ENCODE peak calls at places on chromosomes 2 and 18, in seven cellular contexts. G, P, N, C, A, T and Q are unnamed samples.

GRCh38 chr2:26000561-26001211 is 18.4 kb upstream of the KIF3C start:
- DNase-seq in C (no peak), G (no peak), A (no peak), N (no peak), T (no peak), P (no peak), Q (no peak)

GRCh38 chr2:212609499-212609898 is 70.9 kb upstream of the ERBB4 start:
- DNase-seq in G (no peak), T (no peak), P (no peak), A (no peak), N (no peak), C (no peak), Q (no peak)

GRCh38 chr2:105376789-105377231 is 22.0 kb downstream of the FHL2 start:
- DNase-seq in A (no peak), P (peak; percentile 59), C (no peak), N (peak; percentile 85), G (no peak), T (peak; percentile 92), Q (peak; percentile 90)

GRCh38 chr2:37000273-37000780 is 34.0 kb upstream of the STRN start:
- DNase-seq in T (peak; percentile 32), A (no peak), P (no peak), N (no peak), C (no peak), G (no peak), Q (no peak)

GRCh38 chr2:187117483-187117882 is 268.5 kb upstream of the ZSWIM2 start:
- DNase-seq in T (no peak), N (peak; percentile 12), A (no peak), P (peak; percentile 70), G (peak; percentile 56), C (peak; percentile 38), Q (peak; percentile 26)

GRCh38 chr2:102761763-102762162 is at the start of gene TMEM182:
- DNase-seq in P (no peak), A (no peak), N (no peak), G (no peak), T (no peak), C (no peak), Q (no peak)

GRCh38 chr18:23529597-23529996 is 26.3 kb downstream of the RMC1 start:
- DNase-seq in N (peak; percentile 67), P (peak; percentile 83), G (no peak), T (peak; percentile 62), C (no peak), A (no peak), Q (peak; percentile 62)

GRCh38 chr2:156511803-156512202 is 75.6 kb downstream of the GPD2 start:
- DNase-seq in T (no peak), P (no peak), A (no peak), N (no peak), C (no peak), G (no peak), Q (no peak)

GRCh38 chr2:205730701-205731271 is 48.5 kb downstream of the NRP2 start:
- DNase-seq in A (no peak), T (peak; percentile 78), G (no peak), C (no peak), P (no peak), N (peak; percentile 79), Q (no peak)

GRCh38 chr2:235255716-235256115 is 238.1 kb upstream of the AGAP1 start:
- DNase-seq in P (no peak), T (no peak), G (no peak), N (peak; percentile 31), A (no peak), C (no peak), Q (no peak)

GRCh38 chr2:27489118-27489497 is 435 bp downstream of the IFT172 start:
- DNase-seq in A (no peak), G (no peak), P (peak; percentile 38), C (no peak), T (peak; percentile 21), N (peak; percentile 51), Q (peak; percentile 35)

GRCh38 chr18:70781860-70782453 is 493.1 kb downstream of the SOCS6 start:
- DNase-seq in C (peak; percentile 75), T (peak; percentile 1), G (peak; percentile 59), A (peak; percentile 86), N (no peak), P (peak; percentile 66), Q (peak; percentile 65)

GRCh38 chr2:177064417-177064816 is 148.2 kb upstream of the HNRNPA3 start:
- DNase-seq in P (peak; percentile 23), A (no peak), C (no peak), T (no peak), G (no peak), N (no peak), Q (no peak)

GRCh38 chr2:239292531-239292930 is 108.3 kb downstream of the HDAC4 start:
- DNase-seq in T (no peak), C (no peak), N (no peak), G (no peak), A (no peak), P (no peak), Q (no peak)

GRCh38 chr18:394997-395383 is 105.5 kb downstream of the COLEC12 start:
- DNase-seq in C (no peak), A (no peak), T (peak; percentile 75), G (no peak), N (peak; percentile 69), P (peak; percentile 77), Q (peak; percentile 42)

GRCh38 chr2:45739796-45740485 is 88.5 kb downstream of the PRKCE start:
- DNase-seq in T (no peak), C (no peak), P (no peak), A (no peak), N (no peak), G (no peak), Q (no peak)

GRCh38 chr2:101232770-101233169 is 19.9 kb upstream of the CNOT11 start:
- DNase-seq in N (no peak), P (no peak), A (no peak), T (no peak), C (no peak), G (no peak), Q (no peak)

GRCh38 chr2:5683471-5683870 is 8.7 kb upstream of the SOX11 start:
- DNase-seq in T (no peak), C (no peak), N (no peak), G (no peak), P (no peak), A (no peak), Q (no peak)
- H2AK5ac ChIP-seq in T (no peak overlapping the region), C (peak overlapping the region; percentile 50), N (no peak overlapping the region), G (no peak overlapping the region), P (no peak overlapping the region), A (no peak overlapping the region), Q (no peak overlapping the region)

DNA sequence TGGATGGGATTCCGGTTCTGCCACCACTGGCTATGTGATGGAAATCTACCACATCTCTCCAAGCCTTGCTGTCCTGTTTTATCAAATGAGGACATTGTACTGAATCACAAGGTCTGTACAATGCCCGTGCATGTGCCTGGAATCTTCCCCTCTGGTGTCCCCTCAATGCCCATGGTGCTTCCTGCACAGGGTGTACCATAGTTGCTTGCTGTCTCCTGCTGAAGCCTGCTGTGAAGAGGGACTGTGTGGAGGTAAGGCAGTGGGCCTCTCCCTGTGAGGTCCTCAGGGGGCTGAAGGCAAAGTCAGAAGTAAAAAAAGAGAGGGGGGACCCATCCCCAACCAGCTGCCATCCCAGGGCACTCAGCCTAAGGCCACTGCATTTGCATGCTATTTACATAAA is 9.2 kb upstream of the STEAP3 start:
- DNase-seq in T (no peak), A (no peak), C (no peak), N (no peak), P (no peak), G (no peak), Q (no peak)
- H2AK5ac ChIP-seq in T (no peak overlapping the region), A (peak overlapping the region; percentile 66), C (no peak overlapping the region), N (no peak overlapping the region), P (no peak overlapping the region), G (no peak overlapping the region), Q (no peak overlapping the region)

GRCh38 chr2:112155331-112156151 is 17.4 kb downstream of the FBLN7 start:
- DNase-seq in A (no peak), P (no peak), C (no peak), N (no peak), G (no peak), T (no peak), Q (no peak)
- H2AK5ac ChIP-seq in A (no peak overlapping the region), P (no peak overlapping the region), C (peak overlapping the region; percentile 99), N (peak overlapping the region; percentile 31), G (no peak overlapping the region), T (no peak overlapping the region), Q (peak overlapping the region; percentile 58)

DNA sequence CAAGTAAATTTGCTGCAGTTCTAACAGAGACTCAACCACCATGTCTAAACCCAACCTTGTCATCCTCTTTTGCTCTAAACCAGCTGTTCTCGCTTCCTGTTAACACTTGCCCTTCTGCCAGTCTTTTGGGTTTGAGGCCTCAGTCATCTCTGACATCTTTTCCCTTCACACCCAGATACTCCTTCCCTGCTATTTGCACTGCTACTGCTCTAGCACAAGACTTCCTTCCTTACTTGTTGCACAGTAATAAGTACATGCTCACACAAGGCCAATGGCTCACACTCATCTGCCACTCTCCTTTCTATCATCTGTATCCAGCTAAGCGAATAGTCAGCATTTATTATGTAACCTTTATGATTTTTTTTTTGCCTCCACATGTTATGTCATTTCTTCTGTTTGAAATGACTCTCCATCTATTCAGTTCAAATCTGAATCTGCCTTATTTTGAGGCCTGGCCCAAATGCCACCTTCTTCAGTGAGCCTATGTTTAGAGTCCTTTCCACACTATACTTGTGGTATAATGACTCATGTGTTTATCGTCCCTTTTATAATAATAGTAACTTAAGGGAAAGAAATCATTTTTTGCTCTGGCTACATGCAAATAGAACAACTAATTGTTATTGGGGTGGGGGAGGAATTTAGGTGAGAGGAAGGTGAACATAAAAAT is 22.5 kb upstream of the CDKL4 start:
- DNase-seq in N (peak; percentile 46), G (no peak), T (peak; percentile 36), P (peak; percentile 26), A (no peak), C (no peak), Q (no peak)
- H2AK5ac ChIP-seq in N (no peak overlapping the region), G (no peak overlapping the region), T (peak overlapping the region; percentile 3), P (no peak overlapping the region), A (no peak overlapping the region), C (no peak overlapping the region), Q (no peak overlapping the region)

DNA sequence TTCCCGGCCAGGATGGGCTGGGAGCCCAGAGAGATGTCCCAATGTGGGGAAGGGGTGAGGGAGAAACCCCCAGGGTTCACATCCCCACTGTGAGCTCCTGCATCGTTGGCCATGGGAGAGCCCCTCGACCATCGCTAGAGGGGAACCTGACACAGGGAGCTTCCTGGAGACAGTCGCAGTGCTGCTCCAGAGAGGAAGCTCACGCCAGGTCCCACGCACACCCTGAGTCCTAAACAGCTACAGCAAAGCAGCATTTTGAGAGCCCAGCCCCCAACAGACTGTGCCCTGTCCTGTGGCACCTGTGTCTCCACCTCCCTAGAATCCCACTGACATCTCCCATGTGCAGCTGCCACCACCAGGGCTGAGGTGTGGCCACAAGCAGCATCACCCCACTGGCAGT is 468.0 kb upstream of the SALL3 start:
- DNase-seq in P (no peak), A (no peak), G (no peak), C (no peak), N (no peak), T (no peak), Q (no peak)
- H2AK5ac ChIP-seq in P (no peak overlapping the region), A (no peak overlapping the region), G (no peak overlapping the region), C (peak overlapping the region; percentile 88), N (no peak overlapping the region), T (no peak overlapping the region), Q (no peak overlapping the region)